ENCODE peak calls at places on chromosomes 4 and X, in seven cellular contexts. D is HCT116, U is A549, S is K562, L is GM23338, V is Panc1, X is SK-N-SH. M is an unnamed sample.

GRCh38 chr4:112029642-112030235 is 115.5 kb upstream of the FAM241A start:
- DNase-seq in U (no peak), D (no peak), X (no peak), L (no peak), V (no peak), S (no peak), M (no peak)

GRCh38 chr4:155659168-155659567 is 7.5 kb upstream of the GUCY1A1 start:
- DNase-seq in U (no peak), V (no peak), S (no peak), X (no peak), D (no peak), L (no peak), M (no peak)

GRCh38 chr4:77819409-77819835 is 254 bp upstream of the CNOT6L start:
- DNase-seq in U (no peak), X (peak; percentile 73), D (no peak), S (peak; percentile 35), V (no peak), L (peak; percentile 13), M (no peak)

GRCh38 chr4:2793578-2793919 is 664 bp downstream of the SH3BP2 start:
- DNase-seq in V (no peak), U (no peak), S (peak; percentile 56), L (peak; percentile 58), X (peak; percentile 37), D (peak; percentile 12), M (no peak)

GRCh38 chr4:141391293-141391692 is 170.6 kb downstream of the ZNF330 start:
- DNase-seq in X (no peak), S (no peak), U (no peak), L (no peak), V (no peak), D (no peak), M (no peak)

GRCh38 chrX:118226060-118226428 is 109.4 kb upstream of the KLHL13 start:
- DNase-seq in X (peak; percentile 35), U (peak; percentile 11), L (peak; percentile 16), V (peak; percentile 10), S (no peak), D (no peak), M (peak; percentile 28)

GRCh38 chrX:118872102-118872566 is 48.5 kb downstream of the ZCCHC12 start:
- DNase-seq in D (no peak), S (no peak), V (no peak), U (no peak), L (no peak), X (no peak), M (no peak)

GRCh38 chr4:168699224-168699878 is 202.5 kb downstream of the PALLD start:
- DNase-seq in S (no peak), V (no peak), X (no peak), D (no peak), L (no peak), U (no peak), M (no peak)

GRCh38 chrX:18946157-18946556 is 37.8 kb downstream of the PHKA2 start:
- DNase-seq in L (no peak), D (no peak), V (no peak), S (no peak), X (no peak), U (no peak), M (no peak)

GRCh38 chrX:9845574-9845948 is 59.3 kb downstream of the SHROOM2 start:
- DNase-seq in L (no peak), S (no peak), X (no peak), V (no peak), D (no peak), U (no peak), M (no peak)

GRCh38 chrX:56569378-56570061 is 6.1 kb downstream of the UBQLN2 start:
- DNase-seq in X (no peak), S (no peak), U (no peak), D (no peak), L (no peak), V (no peak), M (no peak)

GRCh38 chr4:150007512-150007911 is 70.7 kb upstream of the DCLK2 start:
- DNase-seq in U (no peak), L (no peak), S (no peak), V (no peak), X (no peak), D (peak; percentile 13), M (no peak)

GRCh38 chr4:84502333-84502954 is 3.4 kb upstream of the NKX6-1 start:
- DNase-seq in U (no peak), L (no peak), X (no peak), S (no peak), V (no peak), D (no peak), M (no peak)

GRCh38 chr4:21726255-21726815 is 222.2 kb downstream of the KCNIP4 start:
- DNase-seq in S (no peak), L (no peak), U (no peak), X (no peak), V (no peak), D (no peak), M (no peak)

GRCh38 chrX:50747471-50747900 is 66.5 kb downstream of the SHROOM4 start:
- DNase-seq in V (peak; percentile 15), U (peak; percentile 6), X (peak; percentile 10), S (peak; percentile 30), D (no peak), L (peak; percentile 49), M (no peak)

GRCh38 chrX:56963377-56963776 is 32.0 kb downstream of the SPIN3 start:
- DNase-seq in S (no peak), L (no peak), U (no peak), X (no peak), V (no peak), D (no peak), M (no peak)

GRCh38 chr4:13415068-13415785 is 68.9 kb downstream of the RAB28 start:
- DNase-seq in L (peak; percentile 53), U (no peak), V (no peak), S (no peak), X (no peak), D (no peak), M (no peak)

GRCh38 chr4:81599646-81600231 is 128.0 kb upstream of the RASGEF1B start:
- DNase-seq in X (no peak), D (no peak), V (no peak), U (no peak), L (no peak), S (no peak), M (no peak)

GRCh38 chrX:131675596-131676194 is 131.8 kb downstream of the OR13H1 start:
- DNase-seq in L (peak; percentile 56), X (peak; percentile 35), S (peak; percentile 41), U (peak; percentile 47), D (peak; percentile 7), V (peak; percentile 27), M (no peak)

GRCh38 chrX:37666516-37666915 is 19.1 kb upstream of the XK start:
- DNase-seq in S (no peak), L (no peak), V (no peak), U (no peak), D (no peak), X (no peak), M (no peak)

GRCh38 chrX:150575415-150575814 is 7.0 kb downstream of the MTM1 start:
- DNase-seq in L (no peak), V (no peak), S (no peak), D (peak; percentile 72), X (no peak), U (no peak), M (no peak)

GRCh38 chr4:161841759-161842158 is 322.0 kb downstream of the FSTL5 start:
- DNase-seq in V (no peak), U (no peak), S (no peak), D (no peak), X (no peak), L (no peak), M (no peak)

GRCh38 chr4:186485621-186486062 is 69.7 kb downstream of the MTNR1A start:
- DNase-seq in X (peak; percentile 34), S (no peak), V (no peak), D (peak; percentile 23), U (no peak), L (no peak), M (no peak)

GRCh38 chrX:136468391-136469103 is 19.2 kb upstream of the BRS3 start:
- DNase-seq in X (no peak), U (no peak), L (no peak), S (no peak), V (no peak), D (no peak), M (no peak)

GRCh38 chrX:120419465-120419864 is 49.6 kb downstream of the LAMP2 start:
- DNase-seq in L (no peak), D (no peak), X (no peak), V (no peak), S (no peak), U (no peak), M (no peak)
- TF ChIP-seq REST in L (no peak), D (no peak), X (no peak), V (no peak), S (no peak), U (no peak), M (no peak)

DNA sequence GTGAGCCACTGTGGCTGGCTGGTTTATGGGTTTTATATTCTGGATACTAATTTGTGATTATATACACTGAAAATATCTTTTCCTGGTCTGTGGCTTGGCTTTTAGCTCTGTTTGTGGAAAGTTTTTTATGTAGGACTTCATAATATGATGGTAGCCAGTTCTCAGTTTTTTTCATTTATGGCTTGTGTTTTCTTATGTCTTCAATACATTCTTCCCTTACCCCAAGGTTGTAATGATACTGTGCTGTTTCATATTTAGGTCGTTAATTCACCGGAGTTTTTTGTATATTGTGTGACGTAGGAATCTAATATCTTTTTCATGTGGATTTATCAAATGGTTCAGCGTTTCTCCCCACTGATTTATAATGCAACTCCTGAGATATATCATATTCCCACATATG is 6.6 kb downstream of the ZFX start:
- DNase-seq in X (no peak), V (no peak), D (no peak), U (no peak), L (no peak), S (no peak), M (no peak)
- H3K4me1 ChIP-seq in X (peaks cover 25% of the 10 kb centered on the region), V (no peaks in the 10 kb centered on the region), D (peaks cover 11% of the 10 kb centered on the region), U (peaks cover 72% of the 10 kb centered on the region), L (no peaks in the 10 kb centered on the region), S (peaks cover 7% of the 10 kb centered on the region), M (peaks cover 8% of the 10 kb centered on the region)

GRCh38 chrX:47623540-47624027 is 3.9 kb upstream of the SYN1 start:
- DNase-seq in X (peak; percentile 89), D (no peak), S (peak; percentile 47), L (peak; percentile 90), U (peak; percentile 66), V (no peak), M (no peak)
- TF ChIP-seq REST in X (no peak), D (no peak), S (no peak), L (no peak), U (no peak), V (no peak), M (no peak)

DNA sequence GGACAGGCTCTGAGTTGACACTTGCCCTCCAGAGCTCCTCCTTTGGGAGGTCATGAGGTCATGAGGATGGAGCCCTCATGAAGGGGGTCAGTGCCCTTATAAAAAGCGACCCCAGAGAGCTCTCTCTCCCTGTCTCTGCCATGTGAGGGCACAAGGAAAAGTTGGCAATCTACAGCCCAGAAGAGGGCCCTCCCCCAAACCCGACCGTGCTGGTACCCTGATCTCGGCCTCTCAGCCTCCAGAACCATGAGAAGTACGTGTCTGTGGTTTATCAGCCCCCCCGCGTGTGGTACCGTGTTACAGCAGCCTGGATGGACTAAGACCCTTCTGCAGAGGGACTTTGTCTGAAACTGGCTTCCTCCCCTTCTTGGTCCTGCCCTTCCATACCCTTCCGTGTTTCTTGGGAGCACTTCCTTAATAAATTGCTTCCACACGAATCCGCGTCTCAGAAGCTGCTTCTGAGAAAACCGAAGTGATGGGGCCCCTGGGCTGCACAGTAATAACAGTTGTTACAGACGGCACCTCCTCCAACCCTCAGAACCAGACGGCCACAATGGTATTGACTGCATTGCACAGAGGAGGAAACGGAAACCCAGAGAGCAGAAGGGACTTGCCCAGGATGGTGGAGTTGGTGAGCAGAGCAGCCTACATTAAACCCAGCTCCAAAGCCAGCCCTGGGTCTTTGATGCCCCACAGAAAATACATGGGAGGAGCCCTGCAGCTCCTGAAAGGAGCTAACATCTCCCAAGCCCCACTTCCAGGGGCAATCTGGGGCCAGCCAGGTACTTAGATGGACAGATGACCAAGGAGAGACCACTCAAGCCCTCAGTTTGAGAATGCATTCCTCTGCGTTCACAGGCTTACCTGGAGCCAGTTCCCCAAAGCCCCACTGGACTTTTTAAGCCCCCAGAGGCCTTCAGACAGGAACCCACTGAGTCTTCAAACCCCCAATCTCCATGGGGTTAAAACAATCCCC is 242.7 kb downstream of the BCOR start:
- DNase-seq in D (no peak), U (no peak), S (no peak), X (no peak), V (no peak), L (no peak), M (peak; percentile 82)
- H3K4me1 ChIP-seq in D (peaks cover 29% of the 10 kb centered on the region), U (peaks cover 22% of the 10 kb centered on the region), S (peaks cover 30% of the 10 kb centered on the region), X (peaks cover 32% of the 10 kb centered on the region), V (no peaks in the 10 kb centered on the region), L (peaks cover 34% of the 10 kb centered on the region), M (peaks cover 57% of the 10 kb centered on the region)